ENCODE peak calls at places on chromosomes 3 and 15, in nine cellular contexts. One of them, this sample, is unnamed.

GRCh38 chr15:82540984-82541431 is 751 bp upstream of the RPS17 start:
- DNase-seq in heart right ventricle: no peak
- DNase-seq in uterus: peak; percentile 29
- DNase-seq in ovary: peak; percentile 38
- DNase-seq in left ventricle myocardium inferior: no peak
- DNase-seq in left lung: no peak
- DNase-seq in spleen: peak; percentile 86
- DNase-seq in SK-N-SH: peak; percentile 62
- DNase-seq in naive thymus-derived CD4-positive, alpha-beta T cell: no peak
- DNase-seq in this sample: peak; percentile 45

GRCh38 chr3:192747145-192747544 is 19.8 kb upstream of the FGF12 start:
- DNase-seq in heart right ventricle: no peak
- DNase-seq in uterus: no peak
- DNase-seq in ovary: no peak
- DNase-seq in left ventricle myocardium inferior: no peak
- DNase-seq in left lung: no peak
- DNase-seq in spleen: no peak
- DNase-seq in SK-N-SH: no peak
- DNase-seq in naive thymus-derived CD4-positive, alpha-beta T cell: no peak
- DNase-seq in this sample: no peak

GRCh38 chr3:131174752-131175151 is 148.1 kb downstream of the NEK11 start:
- DNase-seq in heart right ventricle: no peak
- DNase-seq in uterus: no peak
- DNase-seq in ovary: no peak
- DNase-seq in left ventricle myocardium inferior: no peak
- DNase-seq in left lung: no peak
- DNase-seq in spleen: no peak
- DNase-seq in SK-N-SH: no peak
- DNase-seq in naive thymus-derived CD4-positive, alpha-beta T cell: peak; percentile 7
- DNase-seq in this sample: no peak

GRCh38 chr15:77060560-77060959 is 10.3 kb downstream of the TSPAN3 start:
- DNase-seq in heart right ventricle: no peak
- DNase-seq in uterus: no peak
- DNase-seq in ovary: no peak
- DNase-seq in left ventricle myocardium inferior: no peak
- DNase-seq in left lung: no peak
- DNase-seq in spleen: no peak
- DNase-seq in SK-N-SH: no peak
- DNase-seq in naive thymus-derived CD4-positive, alpha-beta T cell: no peak
- DNase-seq in this sample: no peak

GRCh38 chr3:197485143-197485542 is 70.6 kb downstream of the BDH1 start:
- DNase-seq in heart right ventricle: no peak
- DNase-seq in uterus: no peak
- DNase-seq in ovary: no peak
- DNase-seq in left ventricle myocardium inferior: no peak
- DNase-seq in left lung: no peak
- DNase-seq in spleen: no peak
- DNase-seq in SK-N-SH: peak; percentile 74
- DNase-seq in naive thymus-derived CD4-positive, alpha-beta T cell: no peak
- DNase-seq in this sample: no peak

GRCh38 chr15:101459579-101460300 is 29.8 kb downstream of the PCSK6 start:
- DNase-seq in heart right ventricle: no peak
- DNase-seq in uterus: no peak
- DNase-seq in ovary: no peak
- DNase-seq in left ventricle myocardium inferior: no peak
- DNase-seq in left lung: peak; percentile 48
- DNase-seq in spleen: no peak
- DNase-seq in SK-N-SH: no peak
- DNase-seq in naive thymus-derived CD4-positive, alpha-beta T cell: no peak
- DNase-seq in this sample: no peak

GRCh38 chr3:57019057-57019456 is 41.4 kb upstream of the SPATA12 start:
- DNase-seq in heart right ventricle: no peak
- DNase-seq in uterus: no peak
- DNase-seq in ovary: no peak
- DNase-seq in left ventricle myocardium inferior: no peak
- DNase-seq in left lung: no peak
- DNase-seq in spleen: no peak
- DNase-seq in SK-N-SH: no peak
- DNase-seq in naive thymus-derived CD4-positive, alpha-beta T cell: no peak
- DNase-seq in this sample: no peak

GRCh38 chr15:99727330-99727729 is 5.9 kb downstream of the LYSMD4 start:
- DNase-seq in heart right ventricle: no peak
- DNase-seq in uterus: no peak
- DNase-seq in ovary: no peak
- DNase-seq in left ventricle myocardium inferior: no peak
- DNase-seq in left lung: no peak
- DNase-seq in spleen: no peak
- DNase-seq in SK-N-SH: no peak
- DNase-seq in naive thymus-derived CD4-positive, alpha-beta T cell: no peak
- DNase-seq in this sample: no peak

GRCh38 chr15:33584797-33585196 is 274.0 kb downstream of the RYR3 start:
- DNase-seq in heart right ventricle: no peak
- DNase-seq in uterus: peak; percentile 22
- DNase-seq in ovary: peak; percentile 67
- DNase-seq in left ventricle myocardium inferior: no peak
- DNase-seq in left lung: no peak
- DNase-seq in spleen: no peak
- DNase-seq in SK-N-SH: no peak
- DNase-seq in naive thymus-derived CD4-positive, alpha-beta T cell: no peak
- DNase-seq in this sample: no peak

GRCh38 chr3:160060409-160061027 is 71.9 kb downstream of the IL12A start:
- DNase-seq in heart right ventricle: no peak
- DNase-seq in uterus: no peak
- DNase-seq in ovary: no peak
- DNase-seq in left ventricle myocardium inferior: no peak
- DNase-seq in left lung: no peak
- DNase-seq in spleen: no peak
- DNase-seq in SK-N-SH: no peak
- DNase-seq in naive thymus-derived CD4-positive, alpha-beta T cell: no peak
- DNase-seq in this sample: no peak

GRCh38 chr3:37934631-37935289 is 55.8 kb upstream of the VILL start:
- DNase-seq in heart right ventricle: no peak
- DNase-seq in uterus: no peak
- DNase-seq in ovary: no peak
- DNase-seq in left ventricle myocardium inferior: no peak
- DNase-seq in left lung: no peak
- DNase-seq in spleen: no peak
- DNase-seq in SK-N-SH: no peak
- DNase-seq in naive thymus-derived CD4-positive, alpha-beta T cell: no peak
- DNase-seq in this sample: no peak

GRCh38 chr3:99747915-99748314 is 69.7 kb upstream of the CMSS1 start:
- DNase-seq in heart right ventricle: no peak
- DNase-seq in uterus: no peak
- DNase-seq in ovary: no peak
- DNase-seq in left ventricle myocardium inferior: no peak
- DNase-seq in left lung: no peak
- DNase-seq in spleen: no peak
- DNase-seq in SK-N-SH: no peak
- DNase-seq in naive thymus-derived CD4-positive, alpha-beta T cell: no peak
- DNase-seq in this sample: no peak

GRCh38 chr3:66819993-66820501 is 178.1 kb upstream of the KBTBD8 start:
- DNase-seq in heart right ventricle: no peak
- DNase-seq in uterus: no peak
- DNase-seq in ovary: no peak
- DNase-seq in left ventricle myocardium inferior: no peak
- DNase-seq in left lung: no peak
- DNase-seq in spleen: no peak
- DNase-seq in SK-N-SH: no peak
- DNase-seq in naive thymus-derived CD4-positive, alpha-beta T cell: no peak
- DNase-seq in this sample: no peak

GRCh38 chr3:126033765-126034164 is 50.2 kb downstream of the SLC41A3 start:
- DNase-seq in heart right ventricle: no peak
- DNase-seq in uterus: no peak
- DNase-seq in ovary: no peak
- DNase-seq in left ventricle myocardium inferior: no peak
- DNase-seq in left lung: no peak
- DNase-seq in spleen: no peak
- DNase-seq in SK-N-SH: no peak
- DNase-seq in naive thymus-derived CD4-positive, alpha-beta T cell: no peak
- DNase-seq in this sample: no peak

GRCh38 chr3:72134989-72135451 is 350.1 kb upstream of the PROK2 start:
- DNase-seq in heart right ventricle: no peak
- DNase-seq in uterus: no peak
- DNase-seq in ovary: no peak
- DNase-seq in left ventricle myocardium inferior: no peak
- DNase-seq in left lung: no peak
- DNase-seq in spleen: no peak
- DNase-seq in SK-N-SH: no peak
- DNase-seq in naive thymus-derived CD4-positive, alpha-beta T cell: peak; percentile 31
- DNase-seq in this sample: no peak

DNA sequence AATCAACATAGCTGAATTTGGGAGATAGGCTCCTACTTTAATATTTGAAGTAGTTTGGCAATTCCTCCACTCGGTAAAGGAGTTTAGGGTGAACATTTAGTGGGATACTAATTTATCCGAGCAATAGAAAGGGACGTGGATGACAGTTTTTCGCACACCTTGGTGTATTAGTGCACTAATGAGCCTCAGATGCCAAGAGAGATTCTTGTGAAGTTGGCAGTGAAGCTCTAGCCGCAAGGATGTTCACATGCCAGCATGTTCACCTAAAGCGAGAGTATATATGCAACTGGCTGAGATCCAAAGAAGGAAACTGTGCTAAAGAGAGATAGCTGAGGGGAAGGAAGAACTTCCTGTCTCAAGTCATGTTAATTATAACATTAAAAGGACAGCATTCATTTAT is 58.5 kb downstream of the TGFBR2 start:
- DNase-seq in heart right ventricle: no peak
- DNase-seq in uterus: no peak
- DNase-seq in ovary: no peak
- DNase-seq in left ventricle myocardium inferior: no peak
- DNase-seq in left lung: no peak
- DNase-seq in spleen: no peak
- DNase-seq in SK-N-SH: no peak
- DNase-seq in naive thymus-derived CD4-positive, alpha-beta T cell: peak; percentile 80
- DNase-seq in this sample: no peak
- H3K4me1 ChIP-seq in heart right ventricle: peaks cover 95% of the 10 kb centered on the region
- H3K4me1 ChIP-seq in uterus: peaks cover 19% of the 10 kb centered on the region
- H3K4me1 ChIP-seq in ovary: peaks cover 2% of the 10 kb centered on the region
- H3K4me1 ChIP-seq in left ventricle myocardium inferior: peaks cover 99% of the 10 kb centered on the region
- H3K4me1 ChIP-seq in left lung: peaks cover 17% of the 10 kb centered on the region
- H3K4me1 ChIP-seq in spleen: peaks cover 62% of the 10 kb centered on the region
- H3K4me1 ChIP-seq in SK-N-SH: peaks cover 49% of the 10 kb centered on the region
- H3K4me1 ChIP-seq in naive thymus-derived CD4-positive, alpha-beta T cell: peaks cover 63% of the 10 kb centered on the region
- H3K4me1 ChIP-seq in this sample: peaks cover 5% of the 10 kb centered on the region

GRCh38 chr3:69297525-69297924 is 88.4 kb downstream of the FRMD4B start:
- DNase-seq in heart right ventricle: no peak
- DNase-seq in uterus: no peak
- DNase-seq in ovary: no peak
- DNase-seq in left ventricle myocardium inferior: no peak
- DNase-seq in left lung: no peak
- DNase-seq in spleen: no peak
- DNase-seq in SK-N-SH: peak; percentile 60
- DNase-seq in naive thymus-derived CD4-positive, alpha-beta T cell: no peak
- DNase-seq in this sample: no peak
- H3K36me3 ChIP-seq in heart right ventricle: no peaks in the 10 kb centered on the region
- H3K36me3 ChIP-seq in uterus: no peaks in the 10 kb centered on the region
- H3K36me3 ChIP-seq in ovary: no peaks in the 10 kb centered on the region
- H3K36me3 ChIP-seq in left ventricle myocardium inferior: no peaks in the 10 kb centered on the region
- H3K36me3 ChIP-seq in left lung: peaks cover 43% of the 10 kb centered on the region
- H3K36me3 ChIP-seq in spleen: peaks cover 32% of the 10 kb centered on the region
- H3K36me3 ChIP-seq in SK-N-SH: no peaks in the 10 kb centered on the region
- H3K36me3 ChIP-seq in naive thymus-derived CD4-positive, alpha-beta T cell: no peaks in the 10 kb centered on the region
- H3K36me3 ChIP-seq in this sample: no peaks in the 10 kb centered on the region

DNA sequence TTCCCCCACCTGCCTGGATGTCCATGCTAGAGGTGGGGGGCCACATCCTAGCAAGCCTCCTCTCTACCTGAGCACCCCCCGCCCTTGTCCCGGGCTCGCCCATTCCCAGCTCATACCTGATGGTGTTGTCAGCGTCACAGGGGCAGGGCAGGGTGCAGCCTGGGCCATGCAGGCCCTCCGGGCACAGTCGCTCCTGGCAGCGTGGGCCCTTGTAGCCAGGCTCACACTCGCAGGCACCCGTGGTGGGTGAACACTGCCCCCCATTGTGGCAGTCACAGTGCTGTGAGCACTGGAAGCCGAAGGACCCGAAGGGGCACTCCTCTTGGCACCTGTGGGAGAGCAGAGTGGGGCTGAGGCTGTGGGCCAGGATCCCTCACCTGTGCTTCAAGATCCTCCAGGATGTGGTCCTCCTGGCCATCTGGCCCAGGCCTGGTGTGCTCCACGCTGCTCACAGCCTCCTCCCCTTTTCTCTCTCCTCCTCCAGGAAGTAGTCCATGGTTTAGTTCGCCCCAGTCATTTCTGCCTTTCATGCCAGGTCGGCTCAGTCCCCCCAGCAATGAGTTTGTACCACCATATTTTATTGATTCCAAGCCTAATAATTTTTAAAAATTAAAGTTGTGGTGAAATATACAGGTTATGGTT is 95.6 kb downstream of the RAB11A start:
- DNase-seq in heart right ventricle: no peak
- DNase-seq in uterus: no peak
- DNase-seq in ovary: no peak
- DNase-seq in left ventricle myocardium inferior: no peak
- DNase-seq in left lung: no peak
- DNase-seq in spleen: no peak
- DNase-seq in SK-N-SH: no peak
- DNase-seq in naive thymus-derived CD4-positive, alpha-beta T cell: no peak
- DNase-seq in this sample: no peak
- H3K4me1 ChIP-seq in heart right ventricle: no peaks in the 10 kb centered on the region
- H3K4me1 ChIP-seq in uterus: no peaks in the 10 kb centered on the region
- H3K4me1 ChIP-seq in ovary: no peaks in the 10 kb centered on the region
- H3K4me1 ChIP-seq in left ventricle myocardium inferior: peaks cover 5% of the 10 kb centered on the region
- H3K4me1 ChIP-seq in left lung: no peaks in the 10 kb centered on the region
- H3K4me1 ChIP-seq in spleen: no peaks in the 10 kb centered on the region
- H3K4me1 ChIP-seq in SK-N-SH: no peaks in the 10 kb centered on the region
- H3K4me1 ChIP-seq in naive thymus-derived CD4-positive, alpha-beta T cell: no peaks in the 10 kb centered on the region
- H3K4me1 ChIP-seq in this sample: no peaks in the 10 kb centered on the region

GRCh38 chr15:88615303-88616107 is 5.6 kb upstream of the AEN start:
- DNase-seq in heart right ventricle: no peak
- DNase-seq in uterus: no peak
- DNase-seq in ovary: no peak
- DNase-seq in left ventricle myocardium inferior: no peak
- DNase-seq in left lung: no peak
- DNase-seq in spleen: no peak
- DNase-seq in SK-N-SH: no peak
- DNase-seq in naive thymus-derived CD4-positive, alpha-beta T cell: no peak
- DNase-seq in this sample: peak; percentile 81
- H3K36me3 ChIP-seq in heart right ventricle: no peaks in the 10 kb centered on the region
- H3K36me3 ChIP-seq in uterus: no peaks in the 10 kb centered on the region
- H3K36me3 ChIP-seq in ovary: no peaks in the 10 kb centered on the region
- H3K36me3 ChIP-seq in left ventricle myocardium inferior: no peaks in the 10 kb centered on the region
- H3K36me3 ChIP-seq in left lung: no peaks in the 10 kb centered on the region
- H3K36me3 ChIP-seq in spleen: no peaks in the 10 kb centered on the region
- H3K36me3 ChIP-seq in SK-N-SH: no peaks in the 10 kb centered on the region
- H3K36me3 ChIP-seq in naive thymus-derived CD4-positive, alpha-beta T cell: no peaks in the 10 kb centered on the region
- H3K36me3 ChIP-seq in this sample: no peaks in the 10 kb centered on the region

GRCh38 chr15:57054351-57054750 is 135.9 kb downstream of the TCF12 start:
- DNase-seq in heart right ventricle: no peak
- DNase-seq in uterus: no peak
- DNase-seq in ovary: no peak
- DNase-seq in left ventricle myocardium inferior: no peak
- DNase-seq in left lung: no peak
- DNase-seq in spleen: no peak
- DNase-seq in SK-N-SH: no peak
- DNase-seq in naive thymus-derived CD4-positive, alpha-beta T cell: no peak
- DNase-seq in this sample: no peak
- H3K4me1 ChIP-seq in heart right ventricle: peaks cover 50% of the 10 kb centered on the region
- H3K4me1 ChIP-seq in uterus: no peaks in the 10 kb centered on the region
- H3K4me1 ChIP-seq in ovary: peaks cover 12% of the 10 kb centered on the region
- H3K4me1 ChIP-seq in left ventricle myocardium inferior: peaks cover 63% of the 10 kb centered on the region
- H3K4me1 ChIP-seq in left lung: peaks cover 3% of the 10 kb centered on the region
- H3K4me1 ChIP-seq in spleen: no peaks in the 10 kb centered on the region
- H3K4me1 ChIP-seq in SK-N-SH: peaks cover 37% of the 10 kb centered on the region
- H3K4me1 ChIP-seq in naive thymus-derived CD4-positive, alpha-beta T cell: peaks cover 4% of the 10 kb centered on the region
- H3K4me1 ChIP-seq in this sample: no peaks in the 10 kb centered on the region